ENCODE peak calls at places on chromosomes 16 and 17, in six cellular contexts. G is osteocyte; Q is ELR; E is NCI-H446; K is CD4-positive, alpha-beta T cell; B is NCI-H345. M is an unnamed sample.

GRCh38 chr16:57784334-57784733 is 18.0 kb downstream of the KIFC3 start:
- DNase-seq in E (no peak), K (no peak), Q (no peak), B (no peak), G (no peak), M (no peak)

GRCh38 chr17:4499431-4500187 is 928 bp downstream of the SPNS2 start:
- DNase-seq in G (no peak), B (no peak), Q (no peak), K (no peak), E (no peak), M (peak)

GRCh38 chr17:16419074-16419928 is 3.9 kb downstream of the TRPV2 start:
- DNase-seq in B (peak), E (no peak), Q (peak), K (peak), G (no peak), M (no peak)

GRCh38 chr17:36183001-36183810 is 6.8 kb upstream of the TBC1D3B start:
- DNase-seq in E (no peak), G (peak), B (peak), K (no peak), Q (peak), M (peak)

GRCh38 chr17:79829457-79829856 is 9.8 kb downstream of the CBX4 start:
- DNase-seq in Q (no peak), B (no peak), G (no peak), K (no peak), E (no peak), M (no peak)

GRCh38 chr17:77136420-77136767 is 4.4 kb upstream of the SEC14L1 start:
- DNase-seq in K (no peak), E (no peak), Q (no peak), G (no peak), B (no peak), M (no peak)

GRCh38 chr16:85015481-85016177 is 4.3 kb upstream of the ZDHHC7 start:
- DNase-seq in K (no peak), E (no peak), G (no peak), B (no peak), Q (no peak), M (no peak)

GRCh38 chr16:50202926-50203624 is 50.0 kb downstream of the TENT4B start:
- DNase-seq in K (no peak), E (no peak), G (no peak), B (no peak), Q (peak), M (no peak)

GRCh38 chr17:80981062-80981902 is 10.4 kb upstream of the CHMP6 start:
- DNase-seq in B (peak), K (no peak), Q (no peak), G (no peak), E (no peak), M (no peak)

GRCh38 chr17:57722704-57723043 is 22.4 kb downstream of the CCDC182 start:
- DNase-seq in K (no peak), G (no peak), B (no peak), Q (no peak), E (no peak), M (no peak)

GRCh38 chr16:88784074-88784855 is 755 bp downstream of the PIEZO1 start:
- DNase-seq in Q (peak), B (no peak), G (no peak), K (no peak), E (no peak), M (peak)

GRCh38 chr16:50234771-50235556 is 31.4 kb upstream of the ADCY7 start:
- DNase-seq in Q (peak), E (no peak), G (no peak), K (no peak), B (no peak), M (no peak)

GRCh38 chr17:81510798-81511549 is 1.6 kb downstream of the ACTG1 start:
- DNase-seq in B (no peak), E (no peak), Q (peak), K (no peak), G (no peak), M (no peak)

GRCh38 chr16:11254913-11255736 is 879 bp downstream of the SOCS1 start:
- DNase-seq in Q (peak), E (no peak), G (no peak), B (peak), K (peak), M (no peak)

GRCh38 chr17:46976626-46977270 is 2.3 kb downstream of the RPRML start:
- DNase-seq in K (no peak), G (no peak), B (no peak), Q (peak), E (no peak), M (no peak)

GRCh38 chr16:3248596-3248995 is 7.8 kb downstream of the MEFV start:
- DNase-seq in Q (no peak), G (no peak), E (no peak), B (no peak), K (no peak), M (no peak)

GRCh38 chr16:19700319-19700781 is 17.7 kb downstream of the KNOP1 start:
- DNase-seq in G (no peak), E (no peak), Q (peak), B (no peak), K (no peak), M (no peak)

GRCh38 chr17:80704381-80704819 is 159.8 kb downstream of the RPTOR start:
- DNase-seq in B (no peak), E (no peak), Q (peak), G (no peak), K (no peak), M (no peak)

GRCh38 chr17:59890720-59891119 is 2.0 kb downstream of the TUBD1 start:
- DNase-seq in E (no peak), Q (peak), B (no peak), G (no peak), K (no peak), M (no peak)

GRCh38 chr17:37082461-37082860 is 133.7 kb downstream of the AATF start:
- DNase-seq in B (no peak), Q (no peak), E (no peak), G (no peak), K (no peak), M (no peak)

GRCh38 chr17:81165246-81166032 is at the start of gene PVALEF:
- DNase-seq in Q (peak), K (no peak), B (no peak), G (no peak), E (no peak), M (peak)

GRCh38 chr17:57432507-57433277 is 176.4 kb downstream of the MSI2 start:
- DNase-seq in Q (no peak), B (no peak), K (no peak), E (no peak), G (no peak), M (no peak)

GRCh38 chr17:74758846-74759163 is 10.4 kb downstream of the NHERF1 start:
- DNase-seq in Q (no peak), G (no peak), K (no peak), E (no peak), B (no peak), M (no peak)

GRCh38 chr17:50021681-50022370 is 26.8 kb upstream of the DLX3 start:
- DNase-seq in K (no peak), G (peak), B (no peak), E (no peak), Q (no peak), M (no peak)

GRCh38 chr16:85651822-85652430 is 36.8 kb downstream of the GINS2 start:
- DNase-seq in B (peak), Q (peak), G (no peak), K (no peak), E (no peak), M (no peak)

GRCh38 chr17:3804503-3804931 is 3.5 kb upstream of the ITGAE start:
- DNase-seq in E (no peak), K (no peak), Q (peak), G (no peak), B (no peak), M (no peak)

GRCh38 chr17:28711723-28712036 is at the start of gene PROCA1:
- DNase-seq in B (peak), E (no peak), G (no peak), K (no peak), Q (no peak), M (no peak)

GRCh38 chr16:82384017-82384416 is 214.0 kb upstream of the MPHOSPH6 start:
- DNase-seq in Q (no peak), K (no peak), G (no peak), E (no peak), B (no peak), M (no peak)

GRCh38 chr16:1580956-1581355 is 30.9 kb downstream of the IFT140 start:
- DNase-seq in K (no peak), B (peak), E (no peak), G (no peak), Q (no peak), M (no peak)

GRCh38 chr16:57531253-57531575 is 5.2 kb downstream of the CCDC102A start:
- DNase-seq in G (no peak), B (no peak), Q (no peak), E (no peak), K (no peak), M (no peak)

GRCh38 chr17:8621585-8621984 is 8.9 kb downstream of the MYH10 start:
- DNase-seq in E (no peak), Q (peak), G (no peak), K (no peak), B (no peak), M (no peak)

GRCh38 chr17:7132511-7133094 is 18.0 kb upstream of the ASGR2 start:
- DNase-seq in G (no peak), E (no peak), Q (no peak), K (peak), B (peak), M (no peak)

GRCh38 chr16:77873066-77873465 is 84.7 kb downstream of the VAT1L start:
- DNase-seq in K (no peak), Q (no peak), E (no peak), G (no peak), B (no peak), M (no peak)

GRCh38 chr17:81381632-81382577 is 13.4 kb upstream of the BAHCC1 start:
- DNase-seq in B (no peak), Q (no peak), E (no peak), K (no peak), G (no peak), M (peak)

GRCh38 chr17:63694974-63695773 is 4.8 kb downstream of the LIMD2 start:
- DNase-seq in Q (no peak), B (no peak), K (no peak), E (no peak), G (no peak), M (no peak)

GRCh38 chr17:72434991-72435618 is 314.3 kb downstream of the SOX9 start:
- DNase-seq in Q (no peak), K (no peak), B (no peak), G (no peak), E (no peak), M (no peak)

GRCh38 chr17:64638552-64639198 is 23.4 kb downstream of the SMURF2 start:
- DNase-seq in E (no peak), Q (peak), B (no peak), G (no peak), K (no peak), M (no peak)

GRCh38 chr16:46844771-46845170 is 13.8 kb upstream of the C16orf87 start:
- DNase-seq in G (no peak), K (no peak), E (no peak), Q (no peak), B (no peak), M (no peak)